ENCODE peak calls at places on chromosomes 7 and 10, in nine cellular contexts. Z is fibroblast of lung, D is HFF-Myc, C is AG04449, N is choroid plexus epithelial cell, L is PC-3, E is fibroblast of pulmonary artery, Y is endothelial cell, M is A549. T is an unnamed sample.

GRCh38 chr7:131400833-131401593 is 73.3 kb downstream of the MKLN1 start:
- DNase-seq in Y (no peak), N (peak), E (peak), D (no peak), L (peak), M (no peak), Z (peak), C (no peak), T (peak)

GRCh38 chr7:37320840-37321468 is 127.7 kb downstream of the ELMO1 start:
- DNase-seq in D (no peak), Y (no peak), C (no peak), Z (peak), E (no peak), N (no peak), L (no peak), M (no peak), T (no peak)

GRCh38 chr10:80292607-80293239 is 3.3 kb upstream of the MAT1A start:
- DNase-seq in M (no peak), L (no peak), Y (no peak), D (no peak), Z (no peak), C (no peak), N (no peak), E (no peak), T (no peak)

GRCh38 chr7:139774376-139774775 is 3.4 kb downstream of the HIPK2 start:
- DNase-seq in E (peak), D (no peak), C (peak), Z (peak), M (no peak), Y (no peak), N (peak), L (peak), T (peak)

GRCh38 chr7:42945821-42946615 is 13.8 kb downstream of the MRPL32 start:
- DNase-seq in L (no peak), Y (no peak), D (no peak), C (no peak), Z (peak), M (no peak), E (peak), N (peak), T (no peak)

GRCh38 chr7:69654381-69654780 is 56.1 kb downstream of the AUTS2 start:
- DNase-seq in D (no peak), Y (no peak), L (no peak), N (peak), Z (peak), M (no peak), C (no peak), E (peak), T (no peak)

GRCh38 chr10:74418285-74418872 is 267.4 kb downstream of the ADK start:
- DNase-seq in D (no peak), Z (peak), N (peak), Y (no peak), L (no peak), M (no peak), E (no peak), C (no peak), T (no peak)

GRCh38 chr7:158082761-158083160 is 504.9 kb downstream of the PTPRN2 start:
- DNase-seq in D (no peak), Z (no peak), Y (no peak), L (no peak), C (no peak), E (no peak), M (no peak), N (no peak), T (no peak)

GRCh38 chr10:32273326-32273725 is 73.6 kb downstream of the EPC1 start:
- DNase-seq in Y (no peak), D (no peak), L (no peak), N (no peak), Z (no peak), M (no peak), C (no peak), E (no peak), T (no peak)

GRCh38 chr10:102835007-102835482 is 2.2 kb downstream of the CYP17A1 start:
- DNase-seq in L (peak), N (peak), C (no peak), D (peak), Z (peak), E (peak), M (peak), Y (peak), T (peak)
- TF ChIP-seq CTCF in L (peak), N (peak), C (peak), D (peak), Z (peak), E (peak), M (peak), Y (peak), T (peak)

GRCh38 chr10:121418126-121418777 is 180.0 kb downstream of the FGFR2 start:
- DNase-seq in E (no peak), D (no peak), Y (no peak), L (peak), N (peak), M (no peak), C (no peak), Z (peak), T (no peak)
- TF ChIP-seq CTCF in E (no peak), D (no peak), Y (no peak), L (no peak), N (no peak), M (no peak), C (no peak), Z (no peak), T (no peak)

DNA sequence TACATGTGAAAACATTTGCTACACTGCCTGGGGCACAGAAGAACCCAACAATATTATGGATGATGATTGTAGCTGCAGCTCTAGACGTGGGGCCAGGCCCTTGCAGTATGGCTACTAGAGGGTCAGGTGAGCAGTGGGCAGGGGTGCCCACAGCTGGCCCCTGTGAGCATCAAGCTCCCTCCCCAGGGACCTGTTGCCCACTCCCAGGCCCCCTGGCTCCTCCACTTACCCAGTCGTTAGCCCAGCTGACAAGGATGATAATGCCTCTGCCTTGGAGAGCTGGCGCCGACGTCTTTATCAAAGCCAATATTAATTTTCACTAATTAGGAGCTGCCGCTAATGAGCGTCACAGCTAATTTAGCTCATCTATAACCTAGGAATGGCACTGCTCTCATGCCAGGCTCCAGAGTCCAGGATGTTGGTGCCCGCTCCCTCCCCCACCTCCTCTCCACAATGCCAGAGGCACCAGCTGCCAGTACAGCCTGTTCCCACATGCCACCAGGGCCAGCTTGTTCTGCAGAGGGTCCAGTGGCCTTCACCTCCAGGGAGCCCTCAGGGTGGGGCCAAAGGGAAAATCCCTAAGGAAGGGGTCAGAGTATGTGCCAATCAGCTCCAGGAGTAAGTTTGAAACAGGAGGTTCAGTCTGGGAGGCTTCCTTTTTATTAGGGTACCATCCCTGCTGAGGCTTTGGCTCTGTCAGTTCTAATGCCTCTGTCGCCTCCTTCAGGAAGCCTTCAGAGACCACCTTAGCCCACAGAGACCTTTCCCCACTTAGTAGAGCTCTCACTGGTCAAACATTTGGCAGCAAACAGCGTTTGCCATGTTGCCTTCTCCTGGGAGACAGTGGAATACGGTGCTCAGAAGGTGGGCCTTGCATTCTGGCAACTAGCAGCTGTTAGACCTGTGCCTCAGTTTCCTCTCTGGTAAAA is 77.2 kb downstream of the CDH23 start:
- DNase-seq in Z (no peak), M (no peak), E (no peak), D (no peak), L (no peak), Y (no peak), N (no peak), C (no peak), T (no peak)
- TF ChIP-seq CTCF in Z (no peak), M (no peak), E (no peak), D (no peak), L (no peak), Y (no peak), N (no peak), C (no peak), T (no peak)

GRCh38 chr7:13910805-13911551 is 78.5 kb downstream of the ETV1 start:
- DNase-seq in M (no peak), C (no peak), D (no peak), Y (no peak), E (peak), Z (no peak), L (no peak), N (no peak), T (no peak)
- TF ChIP-seq CTCF in M (no peak), C (no peak), D (no peak), Y (no peak), E (no peak), Z (no peak), L (no peak), N (no peak), T (no peak)

GRCh38 chr10:132443998-132444876 is 47.2 kb downstream of the PWWP2B start:
- DNase-seq in E (no peak), D (no peak), N (peak), Z (no peak), Y (no peak), L (no peak), M (no peak), C (no peak), T (no peak)

GRCh38 chr10:132441818-132442217 is 44.8 kb downstream of the PWWP2B start:
- DNase-seq in N (no peak), M (no peak), Z (no peak), D (no peak), C (no peak), L (no peak), Y (no peak), E (no peak), T (no peak)

GRCh38 chr10:132442636-132443035 is 45.6 kb downstream of the PWWP2B start:
- DNase-seq in E (no peak), L (no peak), Z (no peak), N (no peak), D (no peak), Y (no peak), C (no peak), M (no peak), T (no peak)

GRCh38 chr10:132444877-132445351 is 47.9 kb downstream of the PWWP2B start:
- DNase-seq in D (no peak), N (peak), Y (no peak), Z (no peak), E (no peak), L (no peak), C (no peak), M (no peak), T (no peak)

DNA sequence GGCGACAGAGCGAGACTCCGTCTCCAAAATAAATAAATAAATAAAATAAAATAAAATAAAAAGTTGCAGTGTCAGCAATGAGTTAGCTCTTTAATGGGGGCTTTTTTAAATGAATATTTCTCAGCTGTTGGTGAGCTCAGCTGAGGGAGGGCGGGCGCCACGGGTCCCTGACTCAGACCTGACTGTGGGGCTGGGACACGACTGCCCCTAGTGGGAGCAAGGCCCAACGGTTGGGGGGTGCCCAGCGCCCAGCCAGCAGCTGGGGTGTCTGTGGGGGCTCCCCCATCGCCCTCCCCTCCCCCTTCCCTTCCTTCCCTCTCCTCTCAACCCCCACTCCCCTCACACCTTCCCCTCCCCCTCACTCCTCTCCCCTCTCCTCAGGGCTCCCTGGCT is 46.6 kb downstream of the PWWP2B start:
- DNase-seq in E (no peak), Z (peak), L (peak), Y (no peak), D (no peak), C (no peak), M (no peak), N (peak), T (no peak)
- TF ChIP-seq CTCF in E (peak), Z (peak), L (peak), Y (no peak), D (peak), C (peak), M (peak), N (peak), T (peak)

GRCh38 chr7:66844552-66845381 is 76.3 kb upstream of the TMEM248 start:
- DNase-seq in C (peak), Y (peak), E (peak), M (peak), L (peak), N (peak), Z (peak), D (peak), T (peak)
- TF ChIP-seq CTCF in C (peak), Y (peak), E (peak), M (no peak), L (no peak), N (peak), Z (no peak), D (no peak), T (no peak)

DNA sequence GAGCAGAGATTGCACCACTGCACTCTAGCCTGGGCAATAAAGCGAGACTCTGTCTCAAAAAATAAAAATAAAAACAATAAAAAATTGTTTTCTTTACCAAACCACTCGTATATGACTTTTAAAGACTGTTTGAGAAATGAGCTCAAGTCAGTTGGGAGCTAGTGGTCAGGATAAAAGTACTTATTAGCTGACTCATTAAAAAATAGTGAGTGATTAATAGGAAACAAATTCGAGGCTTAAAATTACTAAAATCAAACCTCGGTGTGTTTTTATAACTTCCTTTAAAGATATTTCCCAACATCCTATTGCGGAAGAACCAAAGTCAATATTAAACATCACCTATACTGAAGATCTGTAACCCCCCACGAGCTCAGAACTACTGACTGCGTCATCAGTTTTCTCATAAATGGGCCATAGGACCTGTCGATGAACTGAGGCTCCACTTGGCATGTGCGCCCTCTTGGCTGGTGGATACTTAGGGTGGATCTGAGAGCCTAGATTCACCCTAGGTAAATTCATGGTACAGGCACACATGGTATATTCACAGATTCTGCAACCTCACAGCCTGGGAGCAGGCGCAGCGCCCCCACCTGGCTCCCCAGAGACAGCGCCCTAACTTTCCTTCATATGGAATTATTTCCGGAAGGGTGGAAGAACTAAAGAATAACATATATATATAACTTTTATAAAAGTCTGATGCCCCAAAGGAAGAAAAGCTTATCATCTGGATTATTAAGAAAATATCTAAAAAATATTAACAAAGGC is 9.2 kb downstream of the MKI67 start:
- DNase-seq in M (no peak), C (no peak), Z (no peak), Y (peak), N (no peak), E (no peak), L (no peak), D (no peak), T (no peak)
- TF ChIP-seq CTCF in M (peak), C (no peak), Z (no peak), Y (peak), N (peak), E (peak), L (peak), D (peak), T (no peak)

T was measured in AG09319.